ENCODE peak calls at places on chromosomes 16 and 17, in six cellular contexts. K is WTC11, I is WERI-Rb-1, L is transverse colon, B is heart left ventricle, T is A549. Y is an unnamed sample.

GRCh38 chr17:74153821-74154430 is 49.6 kb upstream of the RPL38 start:
- DNase-seq in I (no peak), L (no peak), T (no peak), B (no peak), K (no peak), Y (no peak)

GRCh38 chr17:30379303-30380105 is 777 bp downstream of the CPD start:
- DNase-seq in K (peak), B (peak), L (peak), I (peak), T (no peak), Y (peak)

GRCh38 chr16:61128545-61129323 is 907.5 kb downstream of the CDH8 start:
- DNase-seq in B (no peak), K (no peak), L (no peak), I (no peak), T (no peak), Y (no peak)

GRCh38 chr16:72480926-72481325 is 309.0 kb upstream of the PMFBP1 start:
- DNase-seq in B (no peak), L (no peak), I (no peak), T (no peak), K (no peak), Y (no peak)

GRCh38 chr17:29567362-29568330 is 809 bp upstream of the ABHD15 start:
- DNase-seq in B (peak), K (peak), T (peak), I (peak), L (peak), Y (peak)

GRCh38 chr16:4936991-4937781 is at the start of gene PPL:
- DNase-seq in B (peak), T (peak), L (peak), K (peak), I (peak), Y (peak)

GRCh38 chr17:74757931-74758845 is 9.8 kb downstream of the NHERF1 start:
- DNase-seq in L (peak), K (no peak), B (peak), T (peak), I (no peak), Y (peak)

GRCh38 chr17:27315322-27315721 is 21.4 kb downstream of the WSB1 start:
- DNase-seq in K (no peak), L (peak), B (peak), T (no peak), I (no peak), Y (peak)

GRCh38 chr17:59725691-59726090 is 18.2 kb downstream of the VMP1 start:
- DNase-seq in K (no peak), I (no peak), L (no peak), B (no peak), T (no peak), Y (peak)

GRCh38 chr16:19329932-19330331 is 44.4 kb downstream of the CLEC19A start:
- DNase-seq in B (no peak), I (no peak), T (peak), K (no peak), L (no peak), Y (peak)

GRCh38 chr16:81324808-81325207 is 10.0 kb downstream of the GAN start:
- DNase-seq in K (no peak), B (no peak), T (no peak), L (no peak), I (no peak), Y (peak)

GRCh38 chr17:15342460-15342859 is 1.1 kb upstream of the TEKT3 start:
- DNase-seq in B (no peak), I (no peak), K (no peak), L (no peak), T (no peak), Y (no peak)

GRCh38 chr17:74408830-74409229 is 23.1 kb upstream of the GPRC5C start:
- DNase-seq in T (no peak), K (no peak), L (no peak), B (no peak), I (no peak), Y (no peak)

GRCh38 chr16:75019007-75019406 is 20.2 kb downstream of the ZNRF1 start:
- DNase-seq in B (no peak), I (no peak), L (no peak), T (peak), K (no peak), Y (no peak)

GRCh38 chr17:74532115-74532514 is 840 bp upstream of the CD300LB start:
- DNase-seq in T (no peak), I (peak), L (peak), K (peak), B (peak), Y (no peak)

GRCh38 chr17:49482144-49482817 is 12.8 kb upstream of the NGFR start:
- DNase-seq in L (no peak), T (peak), B (no peak), K (no peak), I (no peak), Y (no peak)

GRCh38 chr16:87956771-87957279 is 5.6 kb downstream of the BANP start:
- DNase-seq in L (no peak), T (peak), B (no peak), K (no peak), I (peak), Y (peak)

GRCh38 chr16:69859105-69859969 is 91.8 kb upstream of the CLEC18A start:
- DNase-seq in B (peak), L (peak), T (peak), K (peak), I (peak), Y (peak)

GRCh38 chr17:73121513-73121912 is 29.0 kb upstream of the SLC39A11 start:
- DNase-seq in T (no peak), I (no peak), L (no peak), K (no peak), B (peak), Y (no peak)

GRCh38 chr17:49046912-49047311 is 49.7 kb downstream of the IGF2BP1 start:
- DNase-seq in T (no peak), K (no peak), B (no peak), I (no peak), L (no peak), Y (no peak)

GRCh38 chr17:61487161-61487654 is 35.0 kb downstream of the TBX4 start:
- DNase-seq in L (no peak), T (no peak), I (peak), B (no peak), K (no peak), Y (no peak)

GRCh38 chr17:44970136-44970737 is 2.1 kb upstream of the C1QL1 start:
- DNase-seq in L (peak), I (peak), T (no peak), B (peak), K (peak), Y (no peak)

GRCh38 chr17:30824002-30824355 is 513 bp downstream of the CRLF3 start:
- DNase-seq in B (no peak), T (no peak), I (no peak), K (peak), L (peak), Y (peak)

GRCh38 chr17:71625330-71625729 is 495.5 kb upstream of the SOX9 start:
- DNase-seq in T (no peak), K (no peak), L (no peak), B (no peak), I (no peak), Y (no peak)

GRCh38 chr17:82783498-82783897 is 31.6 kb downstream of the TBCD start:
- DNase-seq in I (no peak), T (no peak), B (no peak), L (no peak), K (no peak), Y (no peak)

GRCh38 chr17:81561494-81561885 is 9.3 kb upstream of the FAAP100 start:
- DNase-seq in L (no peak), B (no peak), I (no peak), K (no peak), T (no peak), Y (no peak)

DNA sequence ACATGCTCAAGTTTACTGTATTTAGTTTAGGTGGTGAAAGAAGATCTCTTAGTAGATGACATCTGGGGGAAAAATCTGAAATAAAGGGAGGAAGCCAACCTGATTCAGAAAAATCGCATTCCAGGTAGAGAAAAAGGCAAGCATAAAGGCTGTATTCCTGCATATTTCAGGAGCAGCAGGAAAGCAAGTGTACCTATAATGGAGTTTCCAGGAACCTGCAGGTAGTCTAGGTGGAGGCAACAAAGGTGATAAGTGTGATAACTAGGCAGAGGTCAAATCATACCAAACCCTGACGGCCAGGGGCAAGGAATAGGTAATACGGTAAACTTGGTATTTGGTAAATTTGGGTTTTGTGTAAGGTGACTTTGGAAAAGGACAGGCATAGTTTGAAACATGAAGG is 132.8 kb upstream of the GOT2 start:
- DNase-seq in T (no peak), I (no peak), K (no peak), B (no peak), L (no peak), Y (no peak)
- TF ChIP-seq CTCF in T (no peak), I (no peak), K (no peak), B (no peak), L (no peak), Y (no peak)

DNA sequence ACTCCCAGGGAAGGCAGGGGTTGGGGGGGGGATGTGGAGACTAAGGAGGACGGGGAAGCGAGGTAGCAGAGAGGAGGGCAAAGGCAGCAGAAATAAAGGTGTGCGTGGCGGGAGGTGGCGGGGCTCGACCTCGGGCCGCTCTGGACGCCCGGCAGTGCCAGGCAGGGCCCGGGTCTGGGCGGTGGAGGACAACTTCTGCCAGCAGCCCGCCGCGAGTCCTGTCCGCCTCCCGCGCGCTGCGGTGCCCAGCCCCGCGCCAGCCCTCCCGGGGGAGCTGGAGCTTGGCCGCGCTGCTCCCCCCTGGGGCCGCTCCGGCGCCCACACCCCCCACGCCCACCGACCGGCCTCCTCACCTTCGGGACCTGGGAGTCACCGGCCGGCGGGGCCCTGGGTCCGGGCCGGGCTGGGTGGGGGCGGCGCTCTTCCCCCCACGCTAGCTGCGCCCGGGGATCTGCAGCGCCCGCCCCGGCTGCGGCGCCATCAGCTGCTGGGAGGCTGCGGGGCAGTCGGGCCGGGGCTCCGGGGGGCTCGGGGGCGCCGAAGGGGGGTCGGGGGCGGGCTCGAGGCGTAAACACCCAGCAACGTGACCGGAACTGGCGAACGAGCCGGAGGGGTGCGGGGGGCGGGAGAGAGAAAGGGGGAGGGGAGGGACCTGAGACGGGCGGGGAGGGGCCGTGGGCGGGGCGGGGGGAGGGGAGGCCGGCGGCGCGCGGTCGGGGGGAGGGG is at the start of gene CCDC92B:
- DNase-seq in L (no peak), B (no peak), I (peak), T (no peak), K (peak), Y (no peak)
- TF ChIP-seq CTCF in L (no peak), B (no peak), I (no peak), T (no peak), K (no peak), Y (no peak)

GRCh38 chr17:42027961-42028790 is 8.3 kb downstream of the NKIRAS2 start:
- DNase-seq in L (no peak), K (peak), B (no peak), I (peak), T (peak), Y (no peak)

GRCh38 chr17:42023524-42024349 is 3.8 kb downstream of the NKIRAS2 start:
- DNase-seq in B (peak), I (no peak), T (no peak), L (no peak), K (no peak), Y (no peak)

GRCh38 chr17:42027540-42027889 is 7.6 kb downstream of the NKIRAS2 start:
- DNase-seq in B (no peak), L (no peak), K (no peak), I (no peak), T (no peak), Y (no peak)

GRCh38 chr17:42026821-42027539 is 7.1 kb downstream of the NKIRAS2 start:
- DNase-seq in I (no peak), B (no peak), T (no peak), L (no peak), K (no peak), Y (no peak)

GRCh38 chr17:42025191-42025579 is 5.3 kb downstream of the NKIRAS2 start:
- DNase-seq in I (no peak), B (no peak), L (no peak), K (no peak), T (no peak), Y (no peak)
- TF ChIP-seq CTCF in I (no peak), B (no peak), L (no peak), K (no peak), T (peak), Y (no peak)

DNA sequence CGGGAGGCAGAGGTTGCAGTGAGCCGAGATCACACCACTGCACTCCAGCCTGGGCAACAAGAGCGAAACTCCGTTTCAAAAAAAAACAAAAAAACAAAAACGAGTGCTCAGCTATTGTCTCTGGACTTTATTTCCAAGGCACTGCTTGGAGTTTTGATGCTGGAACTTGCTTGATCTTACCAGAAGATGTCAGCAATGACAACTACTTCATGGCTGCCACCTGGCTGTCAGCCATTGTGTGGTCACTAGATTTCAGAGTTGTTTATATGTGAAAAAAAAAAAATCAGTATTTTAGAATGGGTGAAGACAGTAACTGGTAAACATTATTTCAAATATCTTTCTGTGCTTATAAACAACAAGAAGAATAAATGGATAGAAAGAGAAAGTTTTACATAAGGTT is 26.3 kb upstream of the OR4D1 start:
- DNase-seq in I (peak), L (no peak), K (peak), T (peak), B (no peak), Y (peak)
- TF ChIP-seq CTCF in I (peak), L (no peak), K (no peak), T (peak), B (peak), Y (peak)

GRCh38 chr17:38922538-38923291 is 2.7 kb upstream of the LASP1NB start:
- DNase-seq in T (no peak), B (peak), L (peak), I (no peak), K (peak), Y (peak)
- TF ChIP-seq CTCF in T (no peak), B (no peak), L (no peak), I (no peak), K (no peak), Y (no peak)

GRCh38 chr16:27193300-27193990 is 9.9 kb upstream of the KDM8 start:
- DNase-seq in B (no peak), I (no peak), L (no peak), T (no peak), K (no peak), Y (no peak)
- TF ChIP-seq CTCF in B (no peak), I (peak), L (no peak), T (no peak), K (no peak), Y (no peak)

DNA sequence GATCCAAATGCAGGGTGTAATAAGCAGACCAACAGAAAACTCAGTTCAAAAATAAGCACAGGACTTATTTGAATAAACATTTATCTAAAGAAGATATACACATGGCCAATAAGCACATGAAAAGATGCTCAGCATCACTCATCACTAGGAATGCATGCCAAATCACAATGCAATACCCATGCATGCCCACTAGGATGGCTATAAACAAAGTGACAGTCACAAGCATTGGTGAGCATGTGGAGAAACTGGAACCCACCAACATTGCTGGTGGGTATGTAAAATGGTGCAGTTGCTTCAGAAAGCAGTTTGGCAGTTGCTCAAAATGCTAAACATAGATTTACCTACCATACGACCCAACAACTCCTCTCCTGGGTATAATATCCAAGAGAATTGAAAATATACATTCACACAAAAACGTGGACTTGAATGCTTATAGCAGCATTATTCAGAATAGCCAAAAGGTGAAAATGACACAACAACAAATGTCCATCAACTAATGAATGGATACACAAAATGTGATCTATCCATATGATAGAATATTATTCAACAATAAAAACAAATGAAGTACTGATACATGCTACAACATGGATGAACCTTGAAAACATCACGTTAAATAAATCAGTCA is 20.1 kb downstream of the UBE2O start:
- DNase-seq in I (no peak), K (no peak), B (no peak), T (peak), L (no peak), Y (peak)
- TF ChIP-seq CTCF in I (peak), K (peak), B (peak), T (peak), L (no peak), Y (peak)

GRCh38 chr17:65797809-65798208 is 236.4 kb upstream of the AXIN2 start:
- DNase-seq in T (peak), B (no peak), L (no peak), K (peak), I (peak), Y (peak)
- TF ChIP-seq CTCF in T (no peak), B (no peak), L (no peak), K (peak), I (peak), Y (peak)

GRCh38 chr16:352547-353403 is at the start of gene AXIN1:
- DNase-seq in K (peak), B (peak), I (peak), T (peak), L (peak), Y (peak)
- TF ChIP-seq CTCF in K (peak), B (no peak), I (peak), T (peak), L (peak), Y (peak)